ENCODE peak calls at places on chromosomes 3 and 15, in five cellular contexts. One of them, this sample, is unnamed.
A peak's percentile ranks its signal among the peaks of the same experiment; 100 is the strongest.

GRCh38 chr3:134328147-134328591 is 46.1 kb downstream of the AMOTL2 start:
- DNase-seq in trophoblast cell: peak; percentile 77
- DNase-seq in mesenchymal stem cell: peak; percentile 93
- DNase-seq in neuronal stem cell: no peak
- DNase-seq in IMR-90: peak; percentile 93
- DNase-seq in this sample: peak; percentile 32

GRCh38 chr3:19946291-19946831 is 536 bp upstream of the RAB5A start:
- DNase-seq in trophoblast cell: no peak
- DNase-seq in IMR-90: no peak
- DNase-seq in mesenchymal stem cell: no peak
- DNase-seq in neuronal stem cell: no peak
- DNase-seq in this sample: no peak

GRCh38 chr15:50907866-50908208 is 646 bp upstream of the AP4E1 start:
- DNase-seq in mesenchymal stem cell: peak; percentile 61
- DNase-seq in neuronal stem cell: no peak
- DNase-seq in trophoblast cell: no peak
- DNase-seq in IMR-90: peak; percentile 28
- DNase-seq in this sample: peak; percentile 53

GRCh38 chr3:8767667-8768363 is 1.6 kb downstream of the OXTR start:
- DNase-seq in IMR-90: no peak
- DNase-seq in mesenchymal stem cell: no peak
- DNase-seq in neuronal stem cell: no peak
- DNase-seq in trophoblast cell: peak; percentile 53
- DNase-seq in this sample: peak; percentile 80

GRCh38 chr3:195101927-195102608 is 168.9 kb downstream of the XXYLT1 start:
- DNase-seq in IMR-90: no peak
- DNase-seq in mesenchymal stem cell: no peak
- DNase-seq in neuronal stem cell: no peak
- DNase-seq in trophoblast cell: no peak
- DNase-seq in this sample: no peak

GRCh38 chr3:65894679-65895078 is 144.0 kb downstream of the MAGI1 start:
- DNase-seq in trophoblast cell: peak; percentile 77
- DNase-seq in neuronal stem cell: no peak
- DNase-seq in mesenchymal stem cell: peak; percentile 5
- DNase-seq in IMR-90: peak; percentile 69
- DNase-seq in this sample: no peak

GRCh38 chr3:123350971-123351370 is 97.9 kb downstream of the ADCY5 start:
- DNase-seq in mesenchymal stem cell: no peak
- DNase-seq in trophoblast cell: no peak
- DNase-seq in neuronal stem cell: no peak
- DNase-seq in IMR-90: no peak
- DNase-seq in this sample: no peak

GRCh38 chr15:76994001-76994400 is 925 bp upstream of the PSTPIP1 start:
- DNase-seq in mesenchymal stem cell: no peak
- DNase-seq in neuronal stem cell: no peak
- DNase-seq in trophoblast cell: no peak
- DNase-seq in IMR-90: no peak
- DNase-seq in this sample: no peak

GRCh38 chr15:40234783-40235182 is 4.1 kb upstream of the PAK6 start:
- DNase-seq in neuronal stem cell: no peak
- DNase-seq in IMR-90: no peak
- DNase-seq in trophoblast cell: no peak
- DNase-seq in mesenchymal stem cell: no peak
- DNase-seq in this sample: no peak

GRCh38 chr15:92611995-92612745 is 43.4 kb downstream of the FAM174B start:
- DNase-seq in neuronal stem cell: no peak
- DNase-seq in trophoblast cell: no peak
- DNase-seq in IMR-90: no peak
- DNase-seq in mesenchymal stem cell: no peak
- DNase-seq in this sample: no peak

GRCh38 chr3:114706591-114707224 is 412.9 kb downstream of the TIGIT start:
- DNase-seq in IMR-90: peak; percentile 86
- DNase-seq in neuronal stem cell: no peak
- DNase-seq in mesenchymal stem cell: peak; percentile 38
- DNase-seq in trophoblast cell: peak; percentile 32
- DNase-seq in this sample: no peak

GRCh38 chr3:180311242-180311641 is 274.5 kb upstream of the PEX5L start:
- DNase-seq in trophoblast cell: no peak
- DNase-seq in IMR-90: no peak
- DNase-seq in mesenchymal stem cell: no peak
- DNase-seq in neuronal stem cell: no peak
- DNase-seq in this sample: no peak

GRCh38 chr3:134804508-134805480 is 9.7 kb downstream of the EPHB1 start:
- DNase-seq in IMR-90: no peak
- DNase-seq in trophoblast cell: no peak
- DNase-seq in mesenchymal stem cell: no peak
- DNase-seq in neuronal stem cell: no peak
- DNase-seq in this sample: no peak

GRCh38 chr3:134535186-134535974 is 49.5 kb downstream of the CEP63 start:
- DNase-seq in neuronal stem cell: no peak
- DNase-seq in trophoblast cell: no peak
- DNase-seq in IMR-90: no peak
- DNase-seq in mesenchymal stem cell: no peak
- DNase-seq in this sample: no peak

GRCh38 chr3:49689046-49689886 is at the start of the genes MST1 and RNF123:
- DNase-seq in neuronal stem cell: peak; percentile 93
- DNase-seq in mesenchymal stem cell: peak; percentile 91
- DNase-seq in IMR-90: peak; percentile 89
- DNase-seq in trophoblast cell: peak; percentile 80
- DNase-seq in this sample: peak; percentile 94

GRCh38 chr3:147616998-147617619 is 207.9 kb downstream of the ZIC1 start:
- DNase-seq in trophoblast cell: no peak
- DNase-seq in neuronal stem cell: no peak
- DNase-seq in mesenchymal stem cell: peak; percentile 17
- DNase-seq in IMR-90: peak; percentile 12
- DNase-seq in this sample: no peak

GRCh38 chr15:89749951-89750559 is 994 bp downstream of the MESP1 start:
- DNase-seq in IMR-90: no peak
- DNase-seq in trophoblast cell: no peak
- DNase-seq in mesenchymal stem cell: no peak
- DNase-seq in neuronal stem cell: no peak
- DNase-seq in this sample: peak; percentile 42

GRCh38 chr15:38842991-38843610 is 278.5 kb upstream of the RASGRP1 start:
- DNase-seq in neuronal stem cell: no peak
- DNase-seq in trophoblast cell: no peak
- DNase-seq in IMR-90: peak; percentile 28
- DNase-seq in mesenchymal stem cell: peak; percentile 23
- DNase-seq in this sample: no peak

GRCh38 chr3:64074091-64074490 is 50.8 kb upstream of the PSMD6 start:
- DNase-seq in mesenchymal stem cell: peak; percentile 96
- DNase-seq in IMR-90: peak; percentile 79
- DNase-seq in neuronal stem cell: no peak
- DNase-seq in trophoblast cell: no peak
- DNase-seq in this sample: no peak

GRCh38 chr3:54079314-54079713 is 43.0 kb upstream of the CACNA2D3 start:
- DNase-seq in trophoblast cell: no peak
- DNase-seq in neuronal stem cell: no peak
- DNase-seq in mesenchymal stem cell: no peak
- DNase-seq in IMR-90: no peak
- DNase-seq in this sample: peak; percentile 41

GRCh38 chr3:77207753-77208152 is 167.9 kb downstream of the ROBO2 start:
- DNase-seq in neuronal stem cell: no peak
- DNase-seq in mesenchymal stem cell: no peak
- DNase-seq in trophoblast cell: no peak
- DNase-seq in IMR-90: no peak
- DNase-seq in this sample: no peak

GRCh38 chr3:186514296-186515002 is 29.7 kb downstream of the CRYGS start:
- DNase-seq in IMR-90: no peak
- DNase-seq in trophoblast cell: peak; percentile 4
- DNase-seq in mesenchymal stem cell: peak; percentile 6
- DNase-seq in neuronal stem cell: no peak
- DNase-seq in this sample: peak; percentile 49

GRCh38 chr3:79383402-79384012 is 384.3 kb downstream of the ROBO1 start:
- DNase-seq in mesenchymal stem cell: peak; percentile 46
- DNase-seq in IMR-90: peak; percentile 39
- DNase-seq in neuronal stem cell: no peak
- DNase-seq in trophoblast cell: no peak
- DNase-seq in this sample: no peak

GRCh38 chr15:98428253-98428989 is 219.9 kb upstream of the IGF1R start:
- DNase-seq in neuronal stem cell: peak; percentile 73
- DNase-seq in mesenchymal stem cell: peak; percentile 54
- DNase-seq in IMR-90: peak; percentile 50
- DNase-seq in trophoblast cell: peak; percentile 34
- DNase-seq in this sample: peak; percentile 82

GRCh38 chr3:23494967-23495366 is 291.8 kb downstream of the UBE2E2 start:
- DNase-seq in trophoblast cell: no peak
- DNase-seq in mesenchymal stem cell: no peak
- DNase-seq in neuronal stem cell: no peak
- DNase-seq in IMR-90: no peak
- DNase-seq in this sample: no peak

GRCh38 chr15:99618941-99619411 is 53.2 kb downstream of the MEF2A start:
- DNase-seq in neuronal stem cell: no peak
- DNase-seq in IMR-90: peak; percentile 31
- DNase-seq in trophoblast cell: peak; percentile 27
- DNase-seq in mesenchymal stem cell: peak; percentile 23
- DNase-seq in this sample: peak; percentile 37

GRCh38 chr15:96789999-96790398 is 459.5 kb downstream of the NR2F2 start:
- DNase-seq in IMR-90: no peak
- DNase-seq in neuronal stem cell: no peak
- DNase-seq in trophoblast cell: no peak
- DNase-seq in mesenchymal stem cell: no peak
- DNase-seq in this sample: no peak

GRCh38 chr3:78580691-78581090 is 1187.1 kb downstream of the ROBO1 start:
- DNase-seq in trophoblast cell: no peak
- DNase-seq in neuronal stem cell: no peak
- DNase-seq in IMR-90: no peak
- DNase-seq in mesenchymal stem cell: peak; percentile 4
- DNase-seq in this sample: no peak

GRCh38 chr3:115279939-115280338 is 132.9 kb upstream of the ZBTB20 start:
- DNase-seq in neuronal stem cell: no peak
- DNase-seq in mesenchymal stem cell: peak; percentile 14
- DNase-seq in trophoblast cell: no peak
- DNase-seq in IMR-90: peak; percentile 38
- DNase-seq in this sample: no peak

GRCh38 chr15:85730001-85730820 is 64.5 kb downstream of the KLHL25 start:
- DNase-seq in neuronal stem cell: peak; percentile 61
- DNase-seq in trophoblast cell: peak; percentile 29
- DNase-seq in mesenchymal stem cell: peak; percentile 74
- DNase-seq in IMR-90: peak; percentile 71
- DNase-seq in this sample: no peak

DNA sequence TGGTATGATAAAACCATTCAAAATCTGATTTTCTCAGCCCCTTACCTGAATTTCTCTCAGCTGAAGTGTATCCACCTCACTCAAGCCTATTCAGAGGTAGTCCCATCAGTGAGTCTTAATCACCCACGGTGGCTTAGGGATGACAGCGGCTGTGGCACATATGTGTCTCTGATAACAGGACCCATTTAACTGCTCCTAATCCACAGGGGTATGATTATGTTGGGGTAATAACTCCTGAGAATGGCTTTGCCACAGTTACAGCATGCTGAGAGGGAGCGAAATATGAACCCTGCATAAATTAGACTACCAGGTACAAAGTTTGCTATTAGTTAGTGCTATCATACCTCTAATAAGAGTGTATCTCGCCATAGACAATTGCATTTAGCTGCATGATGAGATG is 10.6 kb downstream of the CLRN1 start:
- DNase-seq in trophoblast cell: no peak
- DNase-seq in IMR-90: no peak
- DNase-seq in neuronal stem cell: no peak
- DNase-seq in mesenchymal stem cell: no peak
- DNase-seq in this sample: no peak
- H3K14ac ChIP-seq in trophoblast cell: no peak overlapping the region
- H3K14ac ChIP-seq in IMR-90: no peak overlapping the region
- H3K14ac ChIP-seq in neuronal stem cell: no peak overlapping the region
- H3K14ac ChIP-seq in mesenchymal stem cell: no peak overlapping the region
- H3K14ac ChIP-seq in this sample: no peak overlapping the region

GRCh38 chr15:23035964-23036566 is 3.3 kb downstream of the TUBGCP5 start:
- DNase-seq in neuronal stem cell: peak; percentile 62
- DNase-seq in trophoblast cell: peak; percentile 66
- DNase-seq in IMR-90: peak; percentile 46
- DNase-seq in mesenchymal stem cell: peak; percentile 68
- DNase-seq in this sample: peak; percentile 75

GRCh38 chr15:23033979-23034378 is 5.4 kb downstream of the TUBGCP5 start:
- DNase-seq in neuronal stem cell: no peak
- DNase-seq in mesenchymal stem cell: no peak
- DNase-seq in IMR-90: no peak
- DNase-seq in trophoblast cell: no peak
- DNase-seq in this sample: no peak

GRCh38 chr15:23038741-23039150 is 623 bp downstream of the TUBGCP5 start:
- DNase-seq in trophoblast cell: no peak
- DNase-seq in neuronal stem cell: no peak
- DNase-seq in IMR-90: peak; percentile 53
- DNase-seq in mesenchymal stem cell: peak; percentile 75
- DNase-seq in this sample: no peak

GRCh38 chr15:23039151-23039916 is at the start of gene TUBGCP5:
- DNase-seq in IMR-90: peak; percentile 98
- DNase-seq in trophoblast cell: peak; percentile 98
- DNase-seq in neuronal stem cell: peak; percentile 94
- DNase-seq in mesenchymal stem cell: peak; percentile 98
- DNase-seq in this sample: peak; percentile 98

GRCh38 chr15:23039917-23040281 is 530 bp upstream of the TUBGCP5 start:
- DNase-seq in trophoblast cell: no peak
- DNase-seq in IMR-90: no peak
- DNase-seq in neuronal stem cell: no peak
- DNase-seq in mesenchymal stem cell: no peak
- DNase-seq in this sample: no peak
- H3K18ac ChIP-seq in trophoblast cell: peak overlapping the region; percentile 4
- H3K18ac ChIP-seq in IMR-90: no peak overlapping the region
- H3K18ac ChIP-seq in neuronal stem cell: peak overlapping the region; percentile 53
- H3K18ac ChIP-seq in mesenchymal stem cell: peak overlapping the region; percentile 74
- H3K18ac ChIP-seq in this sample: no peak overlapping the region

GRCh38 chr3:11062704-11063103 is 70.2 kb downstream of the SLC6A1 start:
- DNase-seq in IMR-90: no peak
- DNase-seq in neuronal stem cell: no peak
- DNase-seq in mesenchymal stem cell: no peak
- DNase-seq in trophoblast cell: no peak
- DNase-seq in this sample: no peak
- H3K14ac ChIP-seq in IMR-90: no peak overlapping the region
- H3K14ac ChIP-seq in neuronal stem cell: peak overlapping the region; percentile 75
- H3K14ac ChIP-seq in mesenchymal stem cell: no peak overlapping the region
- H3K14ac ChIP-seq in trophoblast cell: no peak overlapping the region
- H3K14ac ChIP-seq in this sample: no peak overlapping the region

DNA sequence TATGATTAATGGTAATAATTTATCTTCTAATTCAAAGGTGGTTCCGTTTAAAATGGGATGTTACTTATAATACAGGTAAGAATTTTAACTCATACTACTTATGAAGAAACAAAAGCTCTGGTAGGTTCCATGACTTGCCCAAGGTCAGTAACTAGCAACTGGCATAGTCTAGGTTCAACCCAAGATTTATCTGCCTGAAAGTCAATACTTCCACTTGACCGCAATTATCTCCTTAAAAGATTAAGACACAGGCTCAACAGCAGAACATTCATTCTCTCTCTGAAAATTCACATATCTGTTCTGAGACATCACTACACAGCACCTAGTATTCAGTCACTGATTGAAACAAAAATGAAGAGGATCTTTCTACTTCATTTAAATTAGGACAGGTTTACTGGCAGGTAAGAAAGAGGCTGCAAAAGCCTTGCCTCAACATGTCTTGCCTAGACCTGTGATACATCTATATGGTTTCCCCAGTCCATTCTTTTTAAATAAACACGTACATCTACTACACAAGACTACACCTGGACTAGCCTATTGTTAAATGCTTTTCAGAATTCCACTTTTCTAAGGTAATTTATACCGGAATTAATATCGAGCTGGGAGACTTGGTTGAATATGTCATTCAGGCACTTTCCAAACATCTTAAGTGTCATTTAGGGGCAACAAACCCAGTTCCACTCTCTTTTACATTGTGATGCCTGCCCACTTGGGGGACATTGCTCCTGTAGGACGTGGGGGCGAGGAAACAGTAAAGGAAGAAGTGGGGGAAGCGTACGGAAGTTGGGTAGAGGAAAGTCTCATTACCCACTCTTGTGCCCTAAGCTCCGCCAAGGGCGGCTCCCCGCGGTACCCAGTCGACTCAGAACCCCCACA is 1.1 kb downstream of the CSNK1G1 start:
- DNase-seq in trophoblast cell: no peak
- DNase-seq in IMR-90: no peak
- DNase-seq in neuronal stem cell: peak; percentile 8
- DNase-seq in mesenchymal stem cell: no peak
- DNase-seq in this sample: no peak
- H3K18ac ChIP-seq in trophoblast cell: peak overlapping the region; percentile 83
- H3K18ac ChIP-seq in IMR-90: peak overlapping the region; percentile 60
- H3K18ac ChIP-seq in neuronal stem cell: peak overlapping the region; percentile 94
- H3K18ac ChIP-seq in mesenchymal stem cell: peak overlapping the region; percentile 37
- H3K18ac ChIP-seq in this sample: no peak overlapping the region